ENCODE peak calls at places on chromosome 1, in four cellular contexts. C is K562, M is SK-N-SH, O is sigmoid colon. K is an unnamed sample.

GRCh38 chr1:24149854-24150227 is 6.9 kb upstream of the IL22RA1 start:
- DNase-seq in O (no peak), C (peak; percentile 79), M (no peak), K (no peak)

GRCh38 chr1:160997323-160998038 is 23.5 kb downstream of the F11R start:
- DNase-seq in O (no peak), C (peak; percentile 82), M (peak; percentile 40), K (no peak)

GRCh38 chr1:11280719-11281376 is 7.8 kb downstream of the UBIAD1 start:
- DNase-seq in C (no peak), O (no peak), M (no peak), K (no peak)

GRCh38 chr1:16718908-16719533 is 21.3 kb upstream of the RNU1-4 start:
- DNase-seq in M (peak; percentile 39), O (peak; percentile 65), C (peak; percentile 35), K (no peak)

GRCh38 chr1:217493290-217493689 is 137.6 kb downstream of the GPATCH2 start:
- DNase-seq in M (no peak), O (no peak), C (no peak), K (no peak)

GRCh38 chr1:225834417-225835329 is 24.7 kb downstream of the EPHX1 start:
- DNase-seq in C (no peak), O (peak; percentile 94), M (no peak), K (no peak)

GRCh38 chr1:178774263-178774662 is 49.2 kb downstream of the RALGPS2 start:
- DNase-seq in C (no peak), M (peak; percentile 22), O (no peak), K (no peak)

GRCh38 chr1:5880630-5881405 is 111.4 kb downstream of the NPHP4 start:
- DNase-seq in O (no peak), C (no peak), M (no peak), K (no peak)

GRCh38 chr1:71106658-71107322 is 26.0 kb upstream of the ZRANB2 start:
- DNase-seq in O (no peak), C (no peak), M (no peak), K (no peak)

GRCh38 chr1:51945591-51945990 is 44.9 kb downstream of the RAB3B start:
- DNase-seq in O (no peak), C (no peak), M (no peak), K (no peak)

GRCh38 chr1:81252471-81253160 is 548.1 kb upstream of the ADGRL2 start:
- DNase-seq in C (no peak), M (no peak), O (no peak), K (no peak)

GRCh38 chr1:54459714-54460113 is 53.5 kb upstream of the SSBP3 start:
- DNase-seq in C (no peak), O (peak; percentile 57), M (peak; percentile 56), K (peak; percentile 67)

GRCh38 chr1:118317836-118318614 is 133.0 kb upstream of the SPAG17 start:
- DNase-seq in M (no peak), C (no peak), O (no peak), K (no peak)

GRCh38 chr1:155226188-155226909 is 17.9 kb downstream of the MTX1 start:
- DNase-seq in C (peak; percentile 80), M (peak; percentile 60), O (peak; percentile 90), K (peak; percentile 85)

GRCh38 chr1:46487818-46488218 is 1.8 kb upstream of the DMBX1 start:
- DNase-seq in M (no peak), C (peak; percentile 82), O (no peak), K (no peak)

GRCh38 chr1:59194621-59195020 is 102.3 kb upstream of the FGGY start:
- DNase-seq in O (no peak), M (no peak), C (no peak), K (no peak)

GRCh38 chr1:42177551-42177981 is 13.0 kb upstream of the GUCA2A start:
- DNase-seq in C (no peak), M (no peak), O (no peak), K (no peak)

GRCh38 chr1:108644984-108645383 is 15.9 kb downstream of the HENMT1 start:
- DNase-seq in M (no peak), O (no peak), C (no peak), K (no peak)

GRCh38 chr1:208178091-208178529 is 66.1 kb downstream of the PLXNA2 start:
- DNase-seq in O (no peak), C (no peak), M (no peak), K (no peak)
- H3K4me1 ChIP-seq in O (no peaks in the 10 kb centered on the region), C (peaks cover 35% of the 10 kb centered on the region), M (peaks cover 27% of the 10 kb centered on the region), K (peaks cover 43% of the 10 kb centered on the region)

GRCh38 chr1:1853593-1854257 is 37.2 kb downstream of the GNB1 start:
- DNase-seq in O (no peak), M (no peak), C (no peak), K (no peak)
- TF ChIP-seq EP300 in O (no peak), M (no peak), C (no peak), K (no peak)

GRCh38 chr1:162633327-162633762 is 1.1 kb downstream of the DDR2 start:
- DNase-seq in C (no peak), O (no peak), M (no peak), K (no peak)
- H3K4me1 ChIP-seq in C (peaks cover 7% of the 10 kb centered on the region), O (no peaks in the 10 kb centered on the region), M (peaks cover 45% of the 10 kb centered on the region), K (peaks cover 8% of the 10 kb centered on the region)

GRCh38 chr1:234543442-234544093 is 64.6 kb upstream of the TARBP1 start:
- DNase-seq in C (peak; percentile 39), M (peak; percentile 68), O (peak; percentile 95), K (no peak)

GRCh38 chr1:234546387-234546704 is 63.6 kb downstream of the IRF2BP2 start:
- DNase-seq in O (no peak), M (no peak), C (no peak), K (no peak)

GRCh38 chr1:234544094-234544579 is 65.2 kb upstream of the TARBP1 start:
- DNase-seq in M (peak; percentile 86), C (peak; percentile 65), O (peak; percentile 95), K (peak; percentile 84)

GRCh38 chr1:234546890-234547788 is 62.8 kb downstream of the IRF2BP2 start:
- DNase-seq in M (no peak), O (peak; percentile 35), C (peak; percentile 82), K (no peak)

DNA sequence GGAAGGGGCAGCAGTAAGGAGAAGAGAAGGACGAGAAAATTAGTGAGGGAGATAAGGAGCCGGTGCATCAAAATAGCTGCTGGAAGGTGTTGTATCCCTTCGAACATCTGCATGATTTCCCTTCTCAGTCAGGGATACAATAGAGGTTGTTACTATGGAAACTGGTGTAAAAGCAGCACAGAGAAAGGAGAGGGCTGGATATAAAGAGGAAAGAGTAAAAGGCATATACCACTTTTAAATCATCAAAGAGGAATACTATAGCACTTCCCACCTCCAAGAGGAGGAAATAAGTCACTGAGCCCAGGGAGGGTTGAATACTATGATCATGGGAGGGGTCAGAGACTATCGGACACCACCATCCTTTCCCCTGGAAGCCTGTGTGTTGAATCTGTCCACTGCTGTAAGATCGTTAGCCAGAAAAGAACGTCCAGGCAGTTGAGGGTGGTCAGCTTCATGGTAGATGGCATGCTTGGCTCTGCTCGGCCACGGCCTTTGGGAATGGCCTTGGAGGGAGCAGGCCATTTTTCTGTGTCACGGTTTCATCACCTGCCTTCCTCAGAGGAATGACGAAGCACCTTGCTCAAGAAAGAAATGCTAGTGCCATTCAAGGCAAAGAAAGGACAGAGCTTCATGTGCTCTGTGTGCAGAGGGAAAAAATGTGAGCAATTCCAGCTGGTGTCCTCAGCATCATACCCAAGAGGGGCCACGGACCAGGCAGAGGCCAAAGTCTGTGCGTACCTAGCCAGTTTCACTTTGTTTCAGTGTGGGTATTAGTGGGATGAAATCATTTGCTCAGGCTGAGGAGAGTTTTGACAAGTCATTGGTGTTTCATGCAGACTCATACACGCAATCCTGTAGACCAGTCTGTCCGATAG is 64.2 kb downstream of the IRF2BP2 start:
- DNase-seq in C (no peak), M (no peak), O (peak; percentile 55), K (peak; percentile 47)
- TF ChIP-seq EP300 in C (no peak), M (no peak), O (no peak), K (peak; percentile 77)

DNA sequence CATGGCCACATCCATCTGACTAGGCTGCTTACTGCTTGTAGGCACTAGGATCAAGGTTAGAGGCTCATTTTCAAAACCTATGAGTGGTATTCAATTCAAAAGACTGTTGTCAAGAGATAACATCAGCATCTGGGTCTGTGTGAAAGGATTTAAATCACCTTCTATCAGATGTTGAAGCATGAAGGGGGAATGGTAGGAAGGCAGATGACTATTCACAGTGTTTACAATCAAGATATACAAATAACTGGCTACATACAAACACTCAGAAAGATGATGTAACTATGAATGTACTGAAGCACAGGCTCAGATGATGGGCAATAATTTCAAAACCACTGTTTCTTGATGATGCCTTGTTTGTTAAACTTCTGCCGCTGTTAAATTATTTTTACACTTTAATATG is 249.2 kb downstream of the SLC45A1 start:
- DNase-seq in C (no peak), O (no peak), M (no peak), K (no peak)
- H3K4me1 ChIP-seq in C (no peaks in the 10 kb centered on the region), O (no peaks in the 10 kb centered on the region), M (peaks cover 39% of the 10 kb centered on the region), K (peaks cover 14% of the 10 kb centered on the region)

GRCh38 chr1:93221913-93222312 is 41.4 kb downstream of the CCDC18 start:
- DNase-seq in O (no peak), M (no peak), C (no peak), K (no peak)
- TF ChIP-seq EP300 in O (no peak), M (no peak), C (no peak), K (no peak)

GRCh38 chr1:18633428-18634155 is 2.9 kb downstream of the PAX7 start:
- DNase-seq in O (no peak), M (no peak), C (no peak), K (no peak)
- H3K4me1 ChIP-seq in O (no peaks in the 10 kb centered on the region), M (no peaks in the 10 kb centered on the region), C (peaks cover 4% of the 10 kb centered on the region), K (peaks cover 16% of the 10 kb centered on the region)

GRCh38 chr1:209962856-209963255 is 24.8 kb downstream of the SYT14 start:
- DNase-seq in C (no peak), O (no peak), M (no peak), K (no peak)
- TF ChIP-seq EP300 in C (no peak), O (no peak), M (no peak), K (no peak)

GRCh38 chr1:156496211-156496761 is 4.3 kb downstream of the MEF2D start:
- DNase-seq in O (no peak), M (no peak), C (no peak), K (no peak)

GRCh38 chr1:156497078-156497742 is 3.4 kb downstream of the MEF2D start:
- DNase-seq in M (no peak), C (no peak), O (peak; percentile 68), K (no peak)

GRCh38 chr1:156498447-156499193 is 2.0 kb downstream of the MEF2D start:
- DNase-seq in M (no peak), O (peak; percentile 79), C (no peak), K (no peak)

GRCh38 chr1:156499194-156499702 is 1.3 kb downstream of the MEF2D start:
- DNase-seq in M (no peak), O (peak; percentile 67), C (no peak), K (no peak)

DNA sequence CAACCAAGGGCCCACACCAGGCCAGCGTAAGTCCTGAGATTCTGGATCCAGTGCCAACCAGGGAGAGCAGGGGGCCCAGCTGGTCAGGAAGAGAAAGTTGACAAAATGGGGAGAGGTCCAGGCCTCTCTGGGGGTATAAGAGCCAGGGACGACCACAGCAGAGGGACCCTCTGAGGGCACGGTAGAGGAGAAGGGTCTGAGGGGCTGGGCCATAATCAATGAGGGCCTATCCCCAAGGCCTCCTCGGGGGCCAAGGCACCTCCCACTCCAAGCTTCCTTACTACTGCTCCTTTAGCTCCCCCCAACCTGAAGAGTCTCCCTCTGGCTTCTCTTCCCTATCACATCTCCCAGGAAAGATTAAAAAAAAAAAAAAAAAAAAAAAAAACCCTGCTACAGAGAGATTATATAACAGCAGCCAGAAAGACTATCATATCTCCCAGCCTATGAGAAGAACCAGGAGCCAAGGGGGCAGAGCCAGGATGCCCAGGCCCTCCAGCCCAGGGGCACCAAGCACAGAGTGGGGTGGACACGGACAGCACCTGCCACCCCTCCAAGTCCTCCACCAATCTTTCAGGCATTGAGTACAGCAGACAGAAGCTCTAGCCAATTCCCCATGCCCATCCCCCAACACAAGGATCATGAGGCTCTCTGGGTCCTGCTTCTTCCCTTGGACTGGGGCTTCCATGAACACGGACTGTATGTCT is 2.7 kb downstream of the MEF2D start:
- DNase-seq in C (no peak), M (no peak), O (peak; percentile 72), K (no peak)
- H3K4me1 ChIP-seq in C (peaks cover 79% of the 10 kb centered on the region), M (peaks cover 34% of the 10 kb centered on the region), O (no peaks in the 10 kb centered on the region), K (peaks cover 85% of the 10 kb centered on the region)

K was measured in suprapubic skin.